ENCODE peak calls at places on chromosomes 13 and 19, in four cellular contexts. T is retinal pigment epithelial cell, U is hepatocyte, K is SW 1271. I is an unnamed sample.

GRCh38 chr13:20843177-20843576 is 59.4 kb downstream of the XPO4 start:
- DNase-seq in K (no peak), U (peak), T (no peak), I (no peak)

GRCh38 chr13:98749501-98749900 is 3.0 kb downstream of the SLC15A1 start:
- DNase-seq in T (no peak), K (no peak), U (no peak), I (no peak)

GRCh38 chr13:45575830-45576180 is 39.7 kb downstream of the ERICH6B start:
- DNase-seq in T (no peak), U (no peak), K (no peak), I (no peak)

GRCh38 chr13:43878897-43879322 is 630 bp downstream of the CCDC122 start:
- DNase-seq in U (peak), T (peak), K (peak), I (peak)

GRCh38 chr19:47444388-47444821 is 25.1 kb upstream of the MEIS3 start:
- DNase-seq in U (peak), K (no peak), T (no peak), I (no peak)

GRCh38 chr19:55606817-55607216 is 1.4 kb downstream of the ZNF865 start:
- DNase-seq in U (no peak), K (no peak), T (no peak), I (no peak)

GRCh38 chr13:99296270-99296865 is 10.8 kb downstream of the GPR183 start:
- DNase-seq in K (no peak), T (no peak), U (no peak), I (no peak)

GRCh38 chr19:1210227-1210538 is 4.6 kb downstream of the STK11 start:
- DNase-seq in T (no peak), K (no peak), U (no peak), I (no peak)

GRCh38 chr19:53881482-53882390 is at the start of gene PRKCG:
- DNase-seq in T (no peak), U (peak), K (peak), I (no peak)

GRCh38 chr13:109787135-109787954 is 962 bp upstream of the IRS2 start:
- DNase-seq in K (peak), U (peak), T (no peak), I (no peak)

GRCh38 chr19:40378509-40378908 is 11.5 kb downstream of the HIPK4 start:
- DNase-seq in T (no peak), U (no peak), K (no peak), I (no peak)

GRCh38 chr13:40452038-40452666 is 214.3 kb downstream of the FOXO1 start:
- DNase-seq in T (no peak), K (no peak), U (no peak), I (no peak)

GRCh38 chr13:39855236-39855635 is 199.8 kb downstream of the COG6 start:
- DNase-seq in T (no peak), U (no peak), K (no peak), I (no peak)

GRCh38 chr13:79966502-79966901 is 374.4 kb downstream of the SPRY2 start:
- DNase-seq in T (no peak), K (no peak), U (no peak), I (no peak)

GRCh38 chr19:543912-544608 is at the start of gene GZMM:
- DNase-seq in K (no peak), T (no peak), U (no peak), I (no peak)

GRCh38 chr19:3983936-3984583 is 1.2 kb downstream of the EEF2 start:
- DNase-seq in T (no peak), U (peak), K (no peak), I (no peak)

GRCh38 chr13:51125495-51126226 is 14.6 kb upstream of the C13orf42 start:
- DNase-seq in T (peak), U (peak), K (peak), I (no peak)

GRCh38 chr13:31160857-31161582 is 684 bp downstream of the HSPH1 start:
- DNase-seq in K (peak), U (peak), T (peak), I (no peak)

GRCh38 chr19:35389192-35389861 is 18.5 kb downstream of the GPR42 start:
- DNase-seq in K (no peak), T (no peak), U (no peak), I (no peak)

GRCh38 chr13:106038752-106039151 is 496.7 kb downstream of the EFNB2 start:
- DNase-seq in T (peak), K (no peak), U (no peak), I (peak)

GRCh38 chr19:29672933-29673336 is 7.7 kb downstream of the PLEKHF1 start:
- DNase-seq in U (no peak), T (no peak), K (no peak), I (no peak)

GRCh38 chr19:35013047-35013819 is 13.1 kb downstream of the GRAMD1A start:
- DNase-seq in K (no peak), T (no peak), U (peak), I (no peak)

GRCh38 chr19:38049105-38049649 is 142.2 kb downstream of the SIPA1L3 start:
- DNase-seq in T (no peak), K (no peak), U (no peak), I (no peak)